ENCODE peak calls at places on chromosomes 3 and 15, in seven cellular contexts. I, F, P, X, L, H and C are unnamed samples.

GRCh38 chr15:99403597-99403996 is 152.3 kb downstream of the LRRC28 start:
- DNase-seq in I (no peak), F (no peak), P (no peak), X (no peak), L (no peak), H (no peak), C (no peak)

GRCh38 chr3:136994772-136995516 is 37.2 kb downstream of the IL20RB start:
- DNase-seq in I (no peak), F (no peak), P (no peak), X (no peak), L (peak), H (no peak), C (no peak)

GRCh38 chr15:73331991-73332925 is 36.5 kb downstream of the HCN4 start:
- DNase-seq in I (no peak), F (no peak), P (no peak), X (no peak), L (no peak), H (no peak), C (no peak)

GRCh38 chr3:16866447-16867025 is 18.2 kb upstream of the PLCL2 start:
- DNase-seq in I (no peak), F (no peak), P (no peak), X (no peak), L (no peak), H (no peak), C (no peak)

GRCh38 chr3:142215111-142215510 is 10.3 kb downstream of the GK5 start:
- DNase-seq in I (no peak), F (no peak), P (no peak), X (no peak), L (no peak), H (no peak), C (no peak)

GRCh38 chr3:9914559-9915251 is 2.2 kb upstream of the IL17RC start:
- DNase-seq in I (no peak), F (no peak), P (no peak), X (no peak), L (no peak), H (no peak), C (peak)

GRCh38 chr3:27219127-27219860 is 149.9 kb downstream of the NEK10 start:
- DNase-seq in I (no peak), F (no peak), P (no peak), X (no peak), L (no peak), H (no peak), C (no peak)

GRCh38 chr3:4720316-4721075 is 227.3 kb downstream of the ITPR1 start:
- DNase-seq in I (no peak), F (peak), P (no peak), X (no peak), L (peak), H (peak), C (peak)

GRCh38 chr3:90055721-90056120 is 948.3 kb downstream of the EPHA3 start:
- DNase-seq in I (no peak), F (no peak), P (no peak), X (no peak), L (no peak), H (no peak), C (no peak)

GRCh38 chr3:37114251-37115145 is 59.9 kb downstream of the LRRFIP2 start:
- DNase-seq in I (no peak), F (no peak), P (no peak), X (no peak), L (no peak), H (no peak), C (no peak)

GRCh38 chr3:61858054-61858453 is 296.7 kb downstream of the PTPRG start:
- DNase-seq in I (no peak), F (peak), P (no peak), X (no peak), L (no peak), H (no peak), C (no peak)

GRCh38 chr3:132220986-132221385 is 96.2 kb upstream of the ACP3 start:
- DNase-seq in I (no peak), F (no peak), P (no peak), X (no peak), L (no peak), H (no peak), C (no peak)

GRCh38 chr3:174219738-174220137 is 639.4 kb upstream of the NAALADL2 start:
- DNase-seq in I (peak), F (no peak), P (no peak), X (no peak), L (no peak), H (no peak), C (no peak)

GRCh38 chr3:53231532-53232511 is 24.0 kb downstream of the TKT start:
- DNase-seq in I (no peak), F (no peak), P (no peak), X (no peak), L (peak), H (no peak), C (no peak)

GRCh38 chr15:38688761-38689160 is 124.1 kb upstream of the RASGRP1 start:
- DNase-seq in I (no peak), F (no peak), P (no peak), X (no peak), L (no peak), H (no peak), C (no peak)

GRCh38 chr3:196275126-196275525 is 12.4 kb downstream of the PCYT1A start:
- DNase-seq in I (no peak), F (no peak), P (no peak), X (no peak), L (no peak), H (no peak), C (no peak)

GRCh38 chr15:32952062-32952461 is 234.3 kb downstream of the GREM1 start:
- DNase-seq in I (no peak), F (no peak), P (no peak), X (no peak), L (no peak), H (no peak), C (no peak)

GRCh38 chr15:71115567-71116351 is 488 bp downstream of the THSD4 start:
- DNase-seq in I (no peak), F (peak), P (no peak), X (no peak), L (peak), H (peak), C (no peak)

GRCh38 chr3:50320853-50321145 is 1.7 kb downstream of the HYAL2 start:
- DNase-seq in I (no peak), F (no peak), P (no peak), X (no peak), L (no peak), H (no peak), C (no peak)

GRCh38 chr15:29672923-29673809 is 149.1 kb downstream of the TJP1 start:
- DNase-seq in I (no peak), F (no peak), P (no peak), X (no peak), L (no peak), H (no peak), C (no peak)